ENCODE peak calls at places on chromosomes 13 and 19, in eight cellular contexts. J is heart right ventricle, I is MG63, K is breast epithelium, R is tibial artery, L is fibroblast of villous mesenchyme, F is fibroblast of the aortic adventitia, T is pancreas. B is an unnamed sample.

GRCh38 chr19:15154002-15154612 is 46.7 kb downstream of the NOTCH3 start:
- DNase-seq in J (no peak), I (peak; percentile 41), K (no peak), R (no peak), L (peak; percentile 57), F (peak; percentile 59), T (no peak), B (peak; percentile 79)

GRCh38 chr13:90531744-90532143 is 815.7 kb upstream of the MIR17HG start:
- DNase-seq in J (no peak), I (no peak), K (no peak), R (no peak), L (no peak), F (no peak), T (no peak), B (no peak)

GRCh38 chr19:30871979-30872378 is 477.3 kb downstream of the TSHZ3 start:
- DNase-seq in J (no peak), I (no peak), K (no peak), R (no peak), L (no peak), F (no peak), T (no peak), B (no peak)

GRCh38 chr13:34772881-34773280 is 169.2 kb upstream of the NBEA start:
- DNase-seq in J (no peak), I (no peak), K (no peak), R (no peak), L (no peak), F (no peak), T (no peak), B (no peak)

GRCh38 chr19:11140896-11141295 is 14.7 kb downstream of the SPC24 start:
- DNase-seq in J (no peak), I (no peak), K (no peak), R (no peak), L (no peak), F (no peak), T (no peak), B (no peak)

GRCh38 chr13:89746554-89746953 is 1600.9 kb upstream of the MIR17HG start:
- DNase-seq in J (no peak), I (no peak), K (no peak), R (no peak), L (no peak), F (no peak), T (no peak), B (no peak)

GRCh38 chr13:94232161-94232560 is 247.3 kb downstream of the DCT start:
- DNase-seq in J (no peak), I (no peak), K (no peak), R (no peak), L (no peak), F (no peak), T (no peak), B (no peak)

GRCh38 chr13:75867718-75868117 is 231.6 kb downstream of the LMO7 start:
- DNase-seq in J (no peak), I (no peak), K (no peak), R (no peak), L (no peak), F (no peak), T (no peak), B (no peak)

GRCh38 chr19:2318923-2319322 is 9.5 kb downstream of the LSM7 start:
- DNase-seq in J (no peak), I (no peak), K (no peak), R (no peak), L (no peak), F (no peak), T (no peak), B (no peak)

GRCh38 chr13:40355126-40355719 is 311.2 kb downstream of the FOXO1 start:
- DNase-seq in J (no peak), I (no peak), K (no peak), R (no peak), L (no peak), F (no peak), T (no peak), B (no peak)

GRCh38 chr19:33310606-33311325 is 8.4 kb upstream of the CEBPA start:
- DNase-seq in J (no peak), I (no peak), K (no peak), R (no peak), L (no peak), F (no peak), T (peak; percentile 59), B (no peak)

GRCh38 chr13:112457081-112457480 is 80.9 kb downstream of the SPACA7 start:
- DNase-seq in J (no peak), I (no peak), K (no peak), R (no peak), L (no peak), F (no peak), T (no peak), B (no peak)

GRCh38 chr19:30222993-30223865 is 149.0 kb upstream of the ZNF536 start:
- DNase-seq in J (no peak), I (no peak), K (no peak), R (no peak), L (no peak), F (no peak), T (no peak), B (no peak)

GRCh38 chr13:112700291-112701060 is 10.6 kb downstream of the ATP11A start:
- DNase-seq in J (no peak), I (no peak), K (no peak), R (peak; percentile 15), L (no peak), F (no peak), T (no peak), B (no peak)

GRCh38 chr19:12868540-12869112 is 12.6 kb downstream of the DNASE2 start:
- DNase-seq in J (no peak), I (peak; percentile 45), K (no peak), R (no peak), L (no peak), F (no peak), T (no peak), B (peak; percentile 51)

DNA sequence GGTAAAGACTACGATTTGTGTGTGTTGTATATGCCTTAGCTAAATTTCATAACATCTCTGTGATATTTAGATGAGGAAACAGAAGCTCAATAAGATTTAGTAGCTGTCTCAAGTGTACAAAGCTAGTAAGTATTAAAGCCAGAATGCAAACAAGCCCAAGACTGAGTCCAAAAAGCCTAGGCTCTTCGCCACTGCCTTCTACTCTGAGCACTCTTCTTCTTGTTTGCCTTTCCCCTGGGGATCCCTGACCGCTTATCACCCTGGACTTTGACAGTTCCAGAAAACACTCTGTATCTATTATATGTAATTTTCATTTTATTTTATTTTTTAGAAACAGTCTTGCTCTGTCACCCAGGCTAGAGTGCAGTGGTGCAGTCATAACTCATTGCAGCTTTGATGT is 5.8 kb downstream of the TM9SF2 start:
- DNase-seq in J (no peak), I (no peak), K (no peak), R (no peak), L (no peak), F (no peak), T (no peak), B (no peak)
- H3K4me3 ChIP-seq in J (no peak overlapping the region), I (no peak overlapping the region), K (no peak overlapping the region), R (no peak overlapping the region), L (no peak overlapping the region), F (no peak overlapping the region), T (no peak overlapping the region), B (no peak overlapping the region)

DNA sequence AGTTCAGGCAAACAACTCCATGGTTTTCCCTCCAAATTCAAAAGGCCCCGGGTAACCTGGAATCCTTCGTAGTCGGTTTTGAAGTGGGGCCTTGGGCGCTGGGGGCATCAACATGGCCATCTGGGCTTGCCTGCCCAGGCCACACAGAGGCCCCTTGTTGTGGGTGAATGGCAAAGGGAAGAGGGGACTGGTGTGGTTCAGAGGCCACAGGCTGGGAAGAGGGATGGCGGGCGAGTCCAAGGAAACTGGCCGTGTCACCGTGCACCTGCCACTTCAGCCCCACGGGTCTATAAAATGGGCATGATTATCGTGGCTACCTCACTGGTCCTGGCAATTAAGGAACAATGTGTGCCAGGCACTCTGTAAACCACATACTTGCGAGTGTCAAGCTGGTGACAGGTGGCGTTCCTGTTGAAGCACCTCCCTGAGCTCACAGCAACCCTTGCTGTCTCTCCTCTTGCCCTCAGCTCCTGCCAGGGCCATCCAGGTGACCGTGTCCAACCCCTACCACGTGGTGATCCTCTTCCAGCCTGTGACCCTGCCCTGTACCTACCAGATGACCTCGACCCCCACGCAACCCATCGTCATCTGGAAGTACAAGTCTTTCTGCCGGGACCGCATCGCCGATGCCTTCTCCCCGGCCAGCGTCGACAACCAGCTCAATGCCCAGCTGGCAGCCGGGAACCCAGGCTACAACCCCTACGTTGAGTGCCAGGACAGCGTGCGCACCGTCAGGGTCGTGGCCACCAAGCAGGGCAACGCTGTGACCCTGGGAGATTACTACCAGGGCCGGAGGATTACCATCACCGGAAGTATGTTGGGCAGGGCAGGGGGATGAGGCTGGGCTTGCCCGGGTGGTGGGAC is 1.3 kb downstream of the LSR start:
- DNase-seq in J (no peak), I (no peak), K (no peak), R (no peak), L (no peak), F (no peak), T (no peak), B (no peak)
- H3K4me3 ChIP-seq in J (no peak overlapping the region), I (no peak overlapping the region), K (peak overlapping the region; percentile 82), R (no peak overlapping the region), L (no peak overlapping the region), F (no peak overlapping the region), T (peak overlapping the region; percentile 77), B (no peak overlapping the region)

DNA sequence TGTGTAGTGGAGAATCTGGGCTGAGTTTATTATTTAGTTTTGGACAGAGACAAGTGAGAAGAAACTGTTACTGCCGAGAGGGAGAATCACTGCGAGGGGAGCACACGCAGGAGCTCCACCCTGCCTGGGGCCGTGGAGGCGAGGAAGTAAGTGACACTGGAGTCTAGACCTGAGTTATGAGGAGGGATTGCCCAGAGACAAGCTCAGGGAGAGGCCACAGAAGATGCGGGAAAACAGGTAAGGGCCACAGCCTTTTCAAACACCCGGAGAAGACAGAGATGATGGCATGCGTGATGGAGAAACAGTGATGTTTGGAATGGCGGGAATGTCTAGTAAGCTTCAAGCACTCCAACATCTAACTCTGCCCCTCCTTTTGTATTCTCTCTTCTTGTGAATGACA is 84.1 kb downstream of the TNFSF11 start:
- DNase-seq in J (no peak), I (no peak), K (no peak), R (no peak), L (no peak), F (no peak), T (no peak), B (no peak)
- H3K4me3 ChIP-seq in J (no peak overlapping the region), I (no peak overlapping the region), K (no peak overlapping the region), R (no peak overlapping the region), L (no peak overlapping the region), F (no peak overlapping the region), T (no peak overlapping the region), B (no peak overlapping the region)

GRCh38 chr19:5436101-5436947 is 18.9 kb upstream of the ZNRF4 start:
- DNase-seq in J (no peak), I (peak; percentile 49), K (no peak), R (no peak), L (no peak), F (peak; percentile 44), T (no peak), B (no peak)

GRCh38 chr19:5434351-5434917 is 20.8 kb upstream of the ZNRF4 start:
- DNase-seq in J (no peak), I (no peak), K (no peak), R (no peak), L (no peak), F (peak; percentile 16), T (no peak), B (no peak)

GRCh38 chr19:5434970-5435641 is 20.1 kb upstream of the ZNRF4 start:
- DNase-seq in J (no peak), I (peak; percentile 87), K (no peak), R (no peak), L (no peak), F (peak; percentile 67), T (no peak), B (no peak)

GRCh38 chr19:5436948-5437306 is 18.3 kb upstream of the ZNRF4 start:
- DNase-seq in J (no peak), I (no peak), K (no peak), R (no peak), L (no peak), F (no peak), T (no peak), B (no peak)

GRCh38 chr19:5435642-5436017 is 19.6 kb upstream of the ZNRF4 start:
- DNase-seq in J (no peak), I (no peak), K (no peak), R (no peak), L (no peak), F (no peak), T (no peak), B (no peak)
- H3K4me3 ChIP-seq in J (no peak overlapping the region), I (no peak overlapping the region), K (no peak overlapping the region), R (no peak overlapping the region), L (no peak overlapping the region), F (no peak overlapping the region), T (no peak overlapping the region), B (no peak overlapping the region)

B was measured in SJCRH30.